ENCODE peak calls at places on chromosomes 2 and 18, in eight cellular contexts. C, R, H, Z, A, I, X and V are unnamed samples.

GRCh38 chr2:64457518-64457917 is 3.6 kb downstream of the LGALSL start:
- DNase-seq in H (no peak), X (no peak), A (no peak), C (no peak), Z (no peak), R (no peak), I (no peak), V (no peak)

GRCh38 chr2:130352229-130352628 is 3.6 kb upstream of the PTPN18 start:
- DNase-seq in A (no peak), I (no peak), Z (no peak), R (no peak), X (no peak), H (no peak), C (no peak), V (no peak)

GRCh38 chr2:240839152-240840143 is 19.4 kb upstream of the KIF1A start:
- DNase-seq in Z (no peak), A (no peak), C (no peak), H (no peak), X (no peak), R (no peak), I (no peak), V (no peak)

GRCh38 chr2:174343343-174343637 is 8.5 kb downstream of the SP9 start:
- DNase-seq in Z (no peak), R (no peak), C (no peak), A (no peak), H (no peak), X (no peak), I (no peak), V (no peak)

GRCh38 chr2:78778756-78779510 is 246.6 kb upstream of the REG3G start:
- DNase-seq in Z (peak; percentile 12), A (no peak), I (no peak), X (no peak), H (no peak), R (no peak), C (no peak), V (no peak)

GRCh38 chr2:12244070-12244469 is 472.7 kb upstream of the TRIB2 start:
- DNase-seq in R (no peak), Z (no peak), C (no peak), H (no peak), A (no peak), X (no peak), I (no peak), V (no peak)

GRCh38 chr2:200127852-200128251 is 172.5 kb downstream of the MAIP1 start:
- DNase-seq in A (no peak), R (peak; percentile 68), Z (no peak), H (no peak), C (no peak), X (no peak), I (no peak), V (no peak)

GRCh38 chr2:212752730-212753351 is 214.2 kb upstream of the ERBB4 start:
- DNase-seq in R (no peak), Z (no peak), H (peak; percentile 75), X (no peak), A (no peak), I (no peak), C (no peak), V (no peak)

GRCh38 chr2:191748528-191749180 is 70.7 kb downstream of the NABP1 start:
- DNase-seq in A (no peak), I (no peak), R (no peak), X (peak; percentile 39), C (no peak), Z (no peak), H (no peak), V (no peak)

GRCh38 chr2:36376319-36376765 is 20.8 kb downstream of the CRIM1 start:
- DNase-seq in Z (no peak), A (no peak), R (peak; percentile 93), I (peak; percentile 65), X (no peak), C (no peak), H (peak; percentile 58), V (no peak)

GRCh38 chr2:72803151-72803550 is 22.7 kb downstream of the EXOC6B start:
- DNase-seq in R (no peak), A (no peak), I (no peak), H (no peak), C (no peak), X (no peak), Z (no peak), V (no peak)

GRCh38 chr18:35610089-35610488 is 28.5 kb downstream of the GALNT1 start:
- DNase-seq in Z (no peak), C (no peak), R (no peak), X (no peak), A (no peak), I (no peak), H (peak; percentile 34), V (no peak)
- TF ChIP-seq POLR2AphosphoS5 in Z (no peak), C (no peak), R (no peak), X (no peak), A (no peak), I (no peak), H (no peak), V (no peak)

GRCh38 chr2:176100547-176101140 is 1.0 kb downstream of the HOXD12 start:
- DNase-seq in R (no peak), I (no peak), H (peak; percentile 53), A (no peak), Z (no peak), C (no peak), X (no peak), V (no peak)

GRCh38 chr2:176099737-176100546 is at the start of gene HOXD12:
- DNase-seq in A (no peak), C (no peak), R (no peak), Z (no peak), X (no peak), I (no peak), H (no peak), V (no peak)

GRCh38 chr2:176097820-176098365 is 1.7 kb upstream of the HOXD12 start:
- DNase-seq in C (no peak), A (no peak), R (no peak), I (no peak), X (no peak), Z (no peak), H (no peak), V (no peak)

GRCh38 chr2:176098366-176099158 is 1.0 kb upstream of the HOXD12 start:
- DNase-seq in A (no peak), I (no peak), H (peak; percentile 66), C (no peak), X (no peak), Z (no peak), R (no peak), V (no peak)

GRCh38 chr2:176099159-176099736 is 347 bp upstream of the HOXD12 start:
- DNase-seq in I (no peak), A (no peak), Z (no peak), C (no peak), H (peak; percentile 48), X (no peak), R (no peak), V (no peak)
- TF ChIP-seq EZH2 in I (peak; percentile 89), A (no peak), Z (no peak), C (no peak), H (peak; percentile 96), X (no peak), R (no peak), V (no peak)

GRCh38 chr2:188295067-188295685 is 3.5 kb downstream of the GULP1 start:
- DNase-seq in H (no peak), Z (no peak), R (no peak), I (peak; percentile 27), X (no peak), C (no peak), A (no peak), V (no peak)
- H3K4me3 ChIP-seq in H (peak overlapping the region; percentile 82), Z (peak overlapping the region; percentile 75), R (no peak overlapping the region), I (peak overlapping the region; percentile 81), X (no peak overlapping the region), C (peak overlapping the region; percentile 90), A (peak overlapping the region; percentile 97), V (no peak overlapping the region)

GRCh38 chr18:35580748-35581534 is 599 bp upstream of the GALNT1 start:
- DNase-seq in I (peak; percentile 58), R (peak; percentile 23), H (peak; percentile 79), Z (peak; percentile 76), C (no peak), X (no peak), A (peak; percentile 7), V (no peak)
- TF ChIP-seq POLR2AphosphoS5 in I (no peak), R (no peak), H (no peak), Z (no peak), C (no peak), X (no peak), A (peak; percentile 61), V (no peak)

GRCh38 chr2:177828546-177828945 is 244.0 kb downstream of the PDE11A start:
- DNase-seq in A (no peak), Z (no peak), R (no peak), X (no peak), H (no peak), I (no peak), C (no peak), V (no peak)
- TF ChIP-seq EZH2 in A (no peak), Z (no peak), R (no peak), X (no peak), H (no peak), I (no peak), C (no peak), V (no peak)

DNA sequence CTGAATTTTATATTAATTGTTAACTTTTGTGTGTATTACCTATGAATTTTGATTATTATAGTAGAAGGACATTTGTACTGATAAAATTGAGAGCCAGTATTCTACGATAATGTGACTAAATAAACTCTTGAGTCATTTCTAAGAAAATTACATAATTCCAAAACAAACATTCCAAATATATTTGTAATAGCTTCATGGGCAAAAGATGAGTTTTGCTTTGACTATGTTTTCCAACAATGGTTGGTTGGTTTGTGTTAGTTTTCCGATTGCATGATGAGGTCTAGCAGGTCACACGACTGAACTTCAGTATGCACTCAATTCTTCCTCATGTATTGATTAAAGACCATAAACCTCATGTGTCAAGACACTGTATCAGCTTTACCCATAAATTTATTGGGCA is 71.7 kb upstream of the WDR75 start:
- DNase-seq in H (no peak), C (no peak), Z (no peak), R (no peak), I (peak; percentile 77), X (no peak), A (no peak), V (no peak)
- H3K4me3 ChIP-seq in H (no peak overlapping the region), C (no peak overlapping the region), Z (no peak overlapping the region), R (no peak overlapping the region), I (no peak overlapping the region), X (no peak overlapping the region), A (no peak overlapping the region), V (no peak overlapping the region)

GRCh38 chr2:162025121-162025911 is 48.7 kb downstream of the DPP4 start:
- DNase-seq in A (no peak), H (no peak), I (no peak), C (no peak), X (no peak), R (no peak), Z (no peak), V (no peak)

GRCh38 chr2:162030363-162030762 is 43.7 kb downstream of the DPP4 start:
- DNase-seq in R (no peak), A (no peak), C (no peak), H (no peak), X (no peak), Z (no peak), I (no peak), V (no peak)

DNA sequence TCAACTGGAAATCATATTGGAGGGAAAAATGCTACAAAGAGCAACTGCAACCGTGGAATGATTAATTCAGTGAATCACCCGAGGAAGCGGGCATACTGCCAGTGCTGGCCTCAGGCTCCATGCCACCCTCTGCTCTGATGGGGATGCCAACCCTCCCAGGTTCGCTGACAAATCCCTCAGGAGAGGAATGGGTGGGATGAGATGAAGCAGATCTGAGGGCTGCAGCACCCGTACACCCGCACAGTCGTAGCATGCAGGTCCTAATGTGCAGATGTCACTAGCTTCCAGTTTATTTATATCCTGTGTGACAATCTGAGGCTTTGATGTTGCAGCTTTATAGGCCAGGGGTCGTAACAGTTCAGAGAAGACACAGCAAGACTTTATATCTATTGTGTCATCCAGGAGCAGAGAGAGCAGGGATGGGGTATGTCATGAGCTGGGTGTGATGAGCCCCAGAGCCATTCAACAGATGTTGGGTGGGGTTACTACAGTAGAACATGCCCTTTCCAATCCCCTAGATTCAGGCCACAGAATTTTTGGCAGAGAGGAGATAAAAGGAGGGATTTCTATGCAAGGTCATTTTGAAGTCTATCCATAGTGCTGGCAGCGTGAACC is 44.6 kb downstream of the DPP4 start:
- DNase-seq in Z (no peak), I (peak; percentile 42), H (no peak), X (no peak), C (peak; percentile 35), R (peak; percentile 43), A (no peak), V (no peak)
- TF ChIP-seq POLR2AphosphoS5 in Z (no peak), I (no peak), H (no peak), X (no peak), C (no peak), R (no peak), A (no peak), V (no peak)